ENCODE peak calls at places on chromosomes 2 and 18, in ten cellular contexts. One of them, this sample, is unnamed.

GRCh38 chr2:70340921-70341765 is 39.3 kb upstream of the FAM136A start:
- DNase-seq in CD4-positive, alpha-beta memory T cell: peak; percentile 41
- DNase-seq in mesendoderm: peak; percentile 78
- DNase-seq in mesenchymal stem cell: peak; percentile 43
- DNase-seq in adrenal gland: peak; percentile 24
- DNase-seq in CD4-positive, CD25-positive, alpha-beta regulatory T cell: peak; percentile 40
- DNase-seq in cardiac muscle cell: peak; percentile 67
- DNase-seq in left ventricle myocardium inferior: no peak
- DNase-seq in spleen: no peak
- DNase-seq in ascending aorta: no peak
- DNase-seq in this sample: no peak

GRCh38 chr2:186546842-186547241 is 43.0 kb upstream of the ITGAV start:
- DNase-seq in CD4-positive, alpha-beta memory T cell: no peak
- DNase-seq in mesendoderm: no peak
- DNase-seq in mesenchymal stem cell: no peak
- DNase-seq in adrenal gland: no peak
- DNase-seq in CD4-positive, CD25-positive, alpha-beta regulatory T cell: no peak
- DNase-seq in cardiac muscle cell: no peak
- DNase-seq in left ventricle myocardium inferior: no peak
- DNase-seq in spleen: no peak
- DNase-seq in ascending aorta: no peak
- DNase-seq in this sample: no peak

GRCh38 chr2:70901235-70902066 is 34.2 kb upstream of the ATP6V1B1 start:
- DNase-seq in CD4-positive, alpha-beta memory T cell: no peak
- DNase-seq in mesendoderm: peak; percentile 77
- DNase-seq in mesenchymal stem cell: peak; percentile 44
- DNase-seq in adrenal gland: no peak
- DNase-seq in CD4-positive, CD25-positive, alpha-beta regulatory T cell: no peak
- DNase-seq in cardiac muscle cell: no peak
- DNase-seq in left ventricle myocardium inferior: no peak
- DNase-seq in spleen: peak; percentile 68
- DNase-seq in ascending aorta: no peak
- DNase-seq in this sample: no peak

GRCh38 chr2:239827511-239827865 is 197.7 kb downstream of the NDUFA10 start:
- DNase-seq in CD4-positive, alpha-beta memory T cell: no peak
- DNase-seq in mesendoderm: no peak
- DNase-seq in mesenchymal stem cell: no peak
- DNase-seq in adrenal gland: peak; percentile 12
- DNase-seq in CD4-positive, CD25-positive, alpha-beta regulatory T cell: no peak
- DNase-seq in cardiac muscle cell: no peak
- DNase-seq in left ventricle myocardium inferior: peak; percentile 9
- DNase-seq in spleen: peak; percentile 25
- DNase-seq in ascending aorta: peak; percentile 44
- DNase-seq in this sample: no peak

GRCh38 chr2:216274194-216274593 is 98.1 kb downstream of the MARCHF4 start:
- DNase-seq in CD4-positive, alpha-beta memory T cell: no peak
- DNase-seq in mesendoderm: no peak
- DNase-seq in mesenchymal stem cell: no peak
- DNase-seq in adrenal gland: no peak
- DNase-seq in CD4-positive, CD25-positive, alpha-beta regulatory T cell: no peak
- DNase-seq in cardiac muscle cell: no peak
- DNase-seq in left ventricle myocardium inferior: no peak
- DNase-seq in spleen: no peak
- DNase-seq in ascending aorta: no peak
- DNase-seq in this sample: no peak

GRCh38 chr2:45962522-45962921 is 311.0 kb downstream of the PRKCE start:
- DNase-seq in CD4-positive, alpha-beta memory T cell: no peak
- DNase-seq in mesendoderm: no peak
- DNase-seq in mesenchymal stem cell: peak; percentile 36
- DNase-seq in adrenal gland: peak; percentile 69
- DNase-seq in CD4-positive, CD25-positive, alpha-beta regulatory T cell: no peak
- DNase-seq in cardiac muscle cell: no peak
- DNase-seq in left ventricle myocardium inferior: peak; percentile 72
- DNase-seq in spleen: no peak
- DNase-seq in ascending aorta: peak; percentile 76
- DNase-seq in this sample: peak; percentile 83

GRCh38 chr2:33212151-33212550 is 264.3 kb upstream of the RASGRP3 start:
- DNase-seq in CD4-positive, alpha-beta memory T cell: no peak
- DNase-seq in mesendoderm: no peak
- DNase-seq in mesenchymal stem cell: peak; percentile 97
- DNase-seq in adrenal gland: no peak
- DNase-seq in CD4-positive, CD25-positive, alpha-beta regulatory T cell: no peak
- DNase-seq in cardiac muscle cell: peak; percentile 13
- DNase-seq in left ventricle myocardium inferior: no peak
- DNase-seq in spleen: no peak
- DNase-seq in ascending aorta: peak; percentile 84
- DNase-seq in this sample: no peak

GRCh38 chr18:12287684-12288405 is 20.2 kb upstream of the TUBB6 start:
- DNase-seq in CD4-positive, alpha-beta memory T cell: no peak
- DNase-seq in mesendoderm: peak; percentile 31
- DNase-seq in mesenchymal stem cell: peak; percentile 90
- DNase-seq in adrenal gland: no peak
- DNase-seq in CD4-positive, CD25-positive, alpha-beta regulatory T cell: no peak
- DNase-seq in cardiac muscle cell: peak; percentile 81
- DNase-seq in left ventricle myocardium inferior: peak; percentile 82
- DNase-seq in spleen: peak; percentile 63
- DNase-seq in ascending aorta: peak; percentile 94
- DNase-seq in this sample: peak; percentile 94

GRCh38 chr2:62472321-62472720 is 33.7 kb downstream of the TMEM17 start:
- DNase-seq in CD4-positive, alpha-beta memory T cell: no peak
- DNase-seq in mesendoderm: no peak
- DNase-seq in mesenchymal stem cell: no peak
- DNase-seq in adrenal gland: no peak
- DNase-seq in CD4-positive, CD25-positive, alpha-beta regulatory T cell: no peak
- DNase-seq in cardiac muscle cell: no peak
- DNase-seq in left ventricle myocardium inferior: no peak
- DNase-seq in spleen: no peak
- DNase-seq in ascending aorta: peak; percentile 28
- DNase-seq in this sample: no peak

GRCh38 chr2:227939271-227940027 is 68.0 kb downstream of the DAW1 start:
- DNase-seq in CD4-positive, alpha-beta memory T cell: no peak
- DNase-seq in mesendoderm: peak; percentile 71
- DNase-seq in mesenchymal stem cell: peak; percentile 13
- DNase-seq in adrenal gland: no peak
- DNase-seq in CD4-positive, CD25-positive, alpha-beta regulatory T cell: peak; percentile 6
- DNase-seq in cardiac muscle cell: peak; percentile 73
- DNase-seq in left ventricle myocardium inferior: no peak
- DNase-seq in spleen: no peak
- DNase-seq in ascending aorta: no peak
- DNase-seq in this sample: no peak

GRCh38 chr18:45722899-45723298 is 1.1 kb upstream of the SLC14A1 start:
- DNase-seq in CD4-positive, alpha-beta memory T cell: peak; percentile 53
- DNase-seq in mesendoderm: peak; percentile 83
- DNase-seq in mesenchymal stem cell: peak; percentile 74
- DNase-seq in adrenal gland: peak; percentile 71
- DNase-seq in CD4-positive, CD25-positive, alpha-beta regulatory T cell: peak; percentile 75
- DNase-seq in cardiac muscle cell: peak; percentile 77
- DNase-seq in left ventricle myocardium inferior: peak; percentile 68
- DNase-seq in spleen: peak; percentile 92
- DNase-seq in ascending aorta: peak; percentile 87
- DNase-seq in this sample: peak; percentile 68

GRCh38 chr2:168198476-168199192 is 48.8 kb downstream of the STK39 start:
- DNase-seq in CD4-positive, alpha-beta memory T cell: no peak
- DNase-seq in mesendoderm: no peak
- DNase-seq in mesenchymal stem cell: no peak
- DNase-seq in adrenal gland: no peak
- DNase-seq in CD4-positive, CD25-positive, alpha-beta regulatory T cell: no peak
- DNase-seq in cardiac muscle cell: no peak
- DNase-seq in left ventricle myocardium inferior: no peak
- DNase-seq in spleen: no peak
- DNase-seq in ascending aorta: no peak
- DNase-seq in this sample: no peak

GRCh38 chr18:42730272-42730671 is 385.2 kb downstream of the RIT2 start:
- DNase-seq in CD4-positive, alpha-beta memory T cell: no peak
- DNase-seq in mesendoderm: peak; percentile 27
- DNase-seq in mesenchymal stem cell: peak; percentile 7
- DNase-seq in adrenal gland: no peak
- DNase-seq in CD4-positive, CD25-positive, alpha-beta regulatory T cell: no peak
- DNase-seq in cardiac muscle cell: no peak
- DNase-seq in left ventricle myocardium inferior: no peak
- DNase-seq in spleen: no peak
- DNase-seq in ascending aorta: no peak
- DNase-seq in this sample: no peak

GRCh38 chr2:58788402-58788801 is 547.3 kb upstream of the FANCL start:
- DNase-seq in CD4-positive, alpha-beta memory T cell: no peak
- DNase-seq in mesendoderm: no peak
- DNase-seq in mesenchymal stem cell: no peak
- DNase-seq in adrenal gland: no peak
- DNase-seq in CD4-positive, CD25-positive, alpha-beta regulatory T cell: no peak
- DNase-seq in cardiac muscle cell: no peak
- DNase-seq in left ventricle myocardium inferior: no peak
- DNase-seq in spleen: no peak
- DNase-seq in ascending aorta: no peak
- DNase-seq in this sample: no peak

GRCh38 chr2:194382221-194382620 is 1274.8 kb upstream of the SLC39A10 start:
- DNase-seq in CD4-positive, alpha-beta memory T cell: no peak
- DNase-seq in mesendoderm: no peak
- DNase-seq in mesenchymal stem cell: no peak
- DNase-seq in adrenal gland: no peak
- DNase-seq in CD4-positive, CD25-positive, alpha-beta regulatory T cell: no peak
- DNase-seq in cardiac muscle cell: no peak
- DNase-seq in left ventricle myocardium inferior: no peak
- DNase-seq in spleen: no peak
- DNase-seq in ascending aorta: no peak
- DNase-seq in this sample: no peak

GRCh38 chr2:61435291-61435690 is 35.6 kb downstream of the USP34 start:
- DNase-seq in CD4-positive, alpha-beta memory T cell: no peak
- DNase-seq in mesendoderm: no peak
- DNase-seq in mesenchymal stem cell: no peak
- DNase-seq in adrenal gland: no peak
- DNase-seq in CD4-positive, CD25-positive, alpha-beta regulatory T cell: no peak
- DNase-seq in cardiac muscle cell: no peak
- DNase-seq in left ventricle myocardium inferior: no peak
- DNase-seq in spleen: no peak
- DNase-seq in ascending aorta: no peak
- DNase-seq in this sample: no peak
- H3K4me1 ChIP-seq in CD4-positive, alpha-beta memory T cell: peaks cover 37% of the 10 kb centered on the region
- H3K4me1 ChIP-seq in mesendoderm: no peaks in the 10 kb centered on the region
- H3K4me1 ChIP-seq in mesenchymal stem cell: peaks cover 26% of the 10 kb centered on the region
- H3K4me1 ChIP-seq in adrenal gland: peaks cover 13% of the 10 kb centered on the region
- H3K4me1 ChIP-seq in CD4-positive, CD25-positive, alpha-beta regulatory T cell: peaks cover 20% of the 10 kb centered on the region
- H3K4me1 ChIP-seq in cardiac muscle cell: peaks cover 23% of the 10 kb centered on the region
- H3K4me1 ChIP-seq in left ventricle myocardium inferior: peaks cover 66% of the 10 kb centered on the region
- H3K4me1 ChIP-seq in spleen: peaks cover 60% of the 10 kb centered on the region
- H3K4me1 ChIP-seq in ascending aorta: peaks cover 29% of the 10 kb centered on the region
- H3K4me1 ChIP-seq in this sample: peaks cover 19% of the 10 kb centered on the region

GRCh38 chr2:113111823-113112287 is 15.5 kb upstream of the IL1RN start:
- DNase-seq in CD4-positive, alpha-beta memory T cell: no peak
- DNase-seq in mesendoderm: no peak
- DNase-seq in mesenchymal stem cell: no peak
- DNase-seq in adrenal gland: no peak
- DNase-seq in CD4-positive, CD25-positive, alpha-beta regulatory T cell: no peak
- DNase-seq in cardiac muscle cell: no peak
- DNase-seq in left ventricle myocardium inferior: no peak
- DNase-seq in spleen: no peak
- DNase-seq in ascending aorta: no peak
- DNase-seq in this sample: no peak

GRCh38 chr2:113114224-113114945 is 13.0 kb upstream of the IL1RN start:
- DNase-seq in CD4-positive, alpha-beta memory T cell: no peak
- DNase-seq in mesendoderm: no peak
- DNase-seq in mesenchymal stem cell: no peak
- DNase-seq in adrenal gland: no peak
- DNase-seq in CD4-positive, CD25-positive, alpha-beta regulatory T cell: no peak
- DNase-seq in cardiac muscle cell: no peak
- DNase-seq in left ventricle myocardium inferior: no peak
- DNase-seq in spleen: no peak
- DNase-seq in ascending aorta: no peak
- DNase-seq in this sample: no peak

GRCh38 chr2:113114996-113115395 is 12.4 kb upstream of the IL1RN start:
- DNase-seq in CD4-positive, alpha-beta memory T cell: no peak
- DNase-seq in mesendoderm: no peak
- DNase-seq in mesenchymal stem cell: no peak
- DNase-seq in adrenal gland: no peak
- DNase-seq in CD4-positive, CD25-positive, alpha-beta regulatory T cell: no peak
- DNase-seq in cardiac muscle cell: no peak
- DNase-seq in left ventricle myocardium inferior: no peak
- DNase-seq in spleen: no peak
- DNase-seq in ascending aorta: no peak
- DNase-seq in this sample: no peak

GRCh38 chr2:113112438-113112837 is 15.0 kb upstream of the IL1RN start:
- DNase-seq in CD4-positive, alpha-beta memory T cell: no peak
- DNase-seq in mesendoderm: no peak
- DNase-seq in mesenchymal stem cell: no peak
- DNase-seq in adrenal gland: no peak
- DNase-seq in CD4-positive, CD25-positive, alpha-beta regulatory T cell: no peak
- DNase-seq in cardiac muscle cell: no peak
- DNase-seq in left ventricle myocardium inferior: no peak
- DNase-seq in spleen: no peak
- DNase-seq in ascending aorta: no peak
- DNase-seq in this sample: no peak

DNA sequence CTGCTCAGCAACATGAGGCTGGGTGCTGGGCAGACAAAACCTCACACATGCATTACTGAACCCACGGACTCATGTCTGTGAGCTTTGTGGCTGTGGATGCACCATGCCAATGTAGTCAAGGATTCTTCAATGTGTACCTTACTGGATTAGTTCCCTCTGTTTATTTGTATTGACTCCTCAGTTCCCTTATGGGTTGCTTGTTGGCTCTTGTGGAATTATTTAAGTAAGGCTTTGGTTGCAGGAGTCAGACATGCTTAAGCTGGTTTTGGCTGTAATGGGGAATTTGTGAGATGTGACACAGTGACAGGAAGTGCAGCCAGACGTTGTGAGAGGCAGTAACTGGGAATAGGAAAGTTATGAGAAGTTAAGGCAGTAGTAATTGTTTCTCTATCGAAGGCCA is 13.6 kb upstream of the IL1RN start:
- DNase-seq in CD4-positive, alpha-beta memory T cell: no peak
- DNase-seq in mesendoderm: no peak
- DNase-seq in mesenchymal stem cell: no peak
- DNase-seq in adrenal gland: no peak
- DNase-seq in CD4-positive, CD25-positive, alpha-beta regulatory T cell: no peak
- DNase-seq in cardiac muscle cell: no peak
- DNase-seq in left ventricle myocardium inferior: no peak
- DNase-seq in spleen: no peak
- DNase-seq in ascending aorta: no peak
- DNase-seq in this sample: no peak
- H3K4me1 ChIP-seq in CD4-positive, alpha-beta memory T cell: peaks cover 22% of the 10 kb centered on the region
- H3K4me1 ChIP-seq in mesendoderm: no peaks in the 10 kb centered on the region
- H3K4me1 ChIP-seq in mesenchymal stem cell: peaks cover 3% of the 10 kb centered on the region
- H3K4me1 ChIP-seq in adrenal gland: no peaks in the 10 kb centered on the region
- H3K4me1 ChIP-seq in CD4-positive, CD25-positive, alpha-beta regulatory T cell: peaks cover 16% of the 10 kb centered on the region
- H3K4me1 ChIP-seq in cardiac muscle cell: no peaks in the 10 kb centered on the region
- H3K4me1 ChIP-seq in left ventricle myocardium inferior: no peaks in the 10 kb centered on the region
- H3K4me1 ChIP-seq in spleen: peaks cover 18% of the 10 kb centered on the region
- H3K4me1 ChIP-seq in ascending aorta: no peaks in the 10 kb centered on the region
- H3K4me1 ChIP-seq in this sample: no peaks in the 10 kb centered on the region

GRCh38 chr2:153057743-153058142 is 339.3 kb downstream of the ARL6IP6 start:
- DNase-seq in CD4-positive, alpha-beta memory T cell: no peak
- DNase-seq in mesendoderm: no peak
- DNase-seq in mesenchymal stem cell: no peak
- DNase-seq in adrenal gland: no peak
- DNase-seq in CD4-positive, CD25-positive, alpha-beta regulatory T cell: no peak
- DNase-seq in cardiac muscle cell: no peak
- DNase-seq in left ventricle myocardium inferior: no peak
- DNase-seq in spleen: no peak
- DNase-seq in ascending aorta: no peak
- DNase-seq in this sample: no peak
- H3K4me1 ChIP-seq in CD4-positive, alpha-beta memory T cell: no peaks in the 10 kb centered on the region
- H3K4me1 ChIP-seq in mesendoderm: no peaks in the 10 kb centered on the region
- H3K4me1 ChIP-seq in mesenchymal stem cell: no peaks in the 10 kb centered on the region
- H3K4me1 ChIP-seq in adrenal gland: no peaks in the 10 kb centered on the region
- H3K4me1 ChIP-seq in CD4-positive, CD25-positive, alpha-beta regulatory T cell: no peaks in the 10 kb centered on the region
- H3K4me1 ChIP-seq in cardiac muscle cell: peaks cover 13% of the 10 kb centered on the region
- H3K4me1 ChIP-seq in left ventricle myocardium inferior: no peaks in the 10 kb centered on the region
- H3K4me1 ChIP-seq in spleen: no peaks in the 10 kb centered on the region
- H3K4me1 ChIP-seq in ascending aorta: no peaks in the 10 kb centered on the region
- H3K4me1 ChIP-seq in this sample: no peaks in the 10 kb centered on the region

GRCh38 chr2:60353863-60354262 is 199.6 kb downstream of the BCL11A start:
- DNase-seq in CD4-positive, alpha-beta memory T cell: no peak
- DNase-seq in mesendoderm: no peak
- DNase-seq in mesenchymal stem cell: no peak
- DNase-seq in adrenal gland: no peak
- DNase-seq in CD4-positive, CD25-positive, alpha-beta regulatory T cell: no peak
- DNase-seq in cardiac muscle cell: no peak
- DNase-seq in left ventricle myocardium inferior: no peak
- DNase-seq in spleen: no peak
- DNase-seq in ascending aorta: no peak
- DNase-seq in this sample: no peak
- H3K4me1 ChIP-seq in CD4-positive, alpha-beta memory T cell: no peaks in the 10 kb centered on the region
- H3K4me1 ChIP-seq in mesendoderm: no peaks in the 10 kb centered on the region
- H3K4me1 ChIP-seq in mesenchymal stem cell: no peaks in the 10 kb centered on the region
- H3K4me1 ChIP-seq in adrenal gland: no peaks in the 10 kb centered on the region
- H3K4me1 ChIP-seq in CD4-positive, CD25-positive, alpha-beta regulatory T cell: no peaks in the 10 kb centered on the region
- H3K4me1 ChIP-seq in cardiac muscle cell: peaks cover 10% of the 10 kb centered on the region
- H3K4me1 ChIP-seq in left ventricle myocardium inferior: no peaks in the 10 kb centered on the region
- H3K4me1 ChIP-seq in spleen: peaks cover 43% of the 10 kb centered on the region
- H3K4me1 ChIP-seq in ascending aorta: no peaks in the 10 kb centered on the region
- H3K4me1 ChIP-seq in this sample: no peaks in the 10 kb centered on the region